ENCODE peak calls at places on chromosomes 3 and 15, in four cellular contexts. J is cardiac muscle cell; Q is naive thymus-derived CD4-positive, alpha-beta T cell; O is esophagus muscularis mucosa. G is an unnamed sample.

GRCh38 chr3:56940331-56940730 is 120.1 kb upstream of the SPATA12 start:
- DNase-seq in J (no peak), Q (no peak), O (no peak), G (no peak)

GRCh38 chr15:39494462-39494861 is 86.4 kb upstream of the THBS1 start:
- DNase-seq in Q (no peak), J (no peak), O (no peak), G (no peak)

GRCh38 chr15:77097921-77098320 is 27.0 kb upstream of the TSPAN3 start:
- DNase-seq in Q (no peak), J (no peak), O (no peak), G (no peak)

GRCh38 chr15:95409924-95410323 is 920.6 kb upstream of the NR2F2 start:
- DNase-seq in J (no peak), O (no peak), Q (no peak), G (no peak)

GRCh38 chr3:94395851-94396250 is 333.0 kb downstream of the NSUN3 start:
- DNase-seq in O (no peak), Q (no peak), J (no peak), G (no peak)

GRCh38 chr3:46537316-46537715 is 28.8 kb downstream of the LRRC2 start:
- DNase-seq in Q (no peak), J (no peak), O (peak; percentile 7), G (no peak)

GRCh38 chr15:66858423-66859207 is 156.6 kb downstream of the SMAD6 start:
- DNase-seq in Q (no peak), J (peak; percentile 71), O (no peak), G (no peak)

GRCh38 chr3:189419683-189420082 is 211.5 kb upstream of the TP63 start:
- DNase-seq in O (no peak), Q (no peak), J (no peak), G (no peak)

GRCh38 chr3:157445897-157446296 is 9.2 kb downstream of the PTX3 start:
- DNase-seq in Q (no peak), J (peak; percentile 86), O (no peak), G (no peak)

GRCh38 chr3:72969766-72970165 is 26.8 kb upstream of the PPP4R2 start:
- DNase-seq in J (no peak), O (no peak), Q (no peak), G (no peak)

GRCh38 chr3:1092061-1092460 is 763 bp upstream of the CNTN6 start:
- DNase-seq in J (no peak), O (no peak), Q (no peak), G (no peak)

GRCh38 chr3:195855471-195856409 is 44.0 kb upstream of the MUC4 start:
- DNase-seq in Q (no peak), J (no peak), O (no peak), G (no peak)

DNA sequence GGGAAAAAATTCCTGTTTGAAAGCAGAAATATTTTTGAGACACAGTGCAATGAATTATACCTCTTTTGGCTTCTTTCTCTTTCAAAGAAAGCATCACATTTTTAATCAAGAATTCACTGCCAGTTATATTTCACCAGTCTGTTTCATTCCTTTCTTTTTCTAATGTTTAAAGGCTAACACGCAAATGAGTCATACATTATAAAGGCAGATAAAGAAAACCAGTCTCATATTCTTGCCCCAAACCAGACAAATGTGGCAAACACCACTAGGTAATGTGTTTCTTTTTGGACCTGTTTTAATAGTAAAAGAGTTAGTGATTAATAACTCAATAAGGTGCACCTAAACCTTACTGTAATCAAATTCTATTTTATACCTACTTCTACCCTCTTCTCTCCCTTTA is 83.8 kb downstream of the PLOD2 start:
- DNase-seq in O (no peak), J (peak; percentile 42), Q (no peak), G (no peak)
- H3K36me3 ChIP-seq in O (peaks cover 10% of the 10 kb centered on the region), J (peaks cover 52% of the 10 kb centered on the region), Q (no peaks in the 10 kb centered on the region), G (no peaks in the 10 kb centered on the region)

DNA sequence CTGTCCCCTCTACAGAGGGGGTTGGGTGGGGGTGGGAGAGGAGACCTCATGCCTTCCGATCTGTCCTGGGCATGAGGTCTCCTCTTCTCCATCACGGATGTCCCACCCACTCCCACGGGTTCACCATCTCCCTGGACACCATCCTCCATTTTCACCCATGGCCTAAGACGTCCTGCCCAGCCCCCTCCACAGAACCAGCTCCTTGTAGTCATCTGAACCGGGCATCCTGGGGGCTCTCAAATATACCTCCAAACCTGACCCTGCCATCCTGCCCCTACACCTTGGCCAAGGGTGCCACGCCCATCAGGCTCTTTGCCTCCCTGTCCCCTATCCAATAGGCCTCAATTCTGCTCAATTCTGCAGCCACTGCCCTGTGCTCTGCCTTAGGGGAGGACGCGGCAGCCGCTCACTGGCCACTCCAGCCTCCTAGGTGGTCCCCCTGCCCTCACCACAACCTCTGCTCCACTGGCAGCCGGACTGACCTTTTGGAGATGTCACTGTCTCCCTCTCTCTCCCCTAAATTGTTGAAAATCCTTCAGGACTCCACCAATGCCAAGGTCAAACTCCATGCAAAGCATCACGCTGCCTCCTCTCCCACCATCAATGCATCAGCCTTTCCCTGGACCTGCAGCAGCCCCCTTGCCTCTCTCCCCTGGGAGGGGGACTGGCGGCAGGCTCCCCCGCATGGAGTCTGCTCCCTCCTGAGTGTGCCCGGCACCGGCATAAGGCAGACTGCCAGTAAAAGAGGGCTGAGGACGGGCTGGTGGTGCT is 9.4 kb upstream of the ANPEP start:
- DNase-seq in O (no peak), J (no peak), Q (no peak), G (no peak)
- H3K27ac ChIP-seq in O (no peak overlapping the region), J (no peak overlapping the region), Q (no peak overlapping the region), G (no peak overlapping the region)

GRCh38 chr3:127525373-127525772 is 65.2 kb downstream of the TPRA1 start:
- DNase-seq in Q (no peak), O (peak; percentile 75), J (peak; percentile 36), G (no peak)
- H3K27me3 ChIP-seq in Q (no peaks in the 10 kb centered on the region), O (peaks cover 4% of the 10 kb centered on the region), J (no peaks in the 10 kb centered on the region), G (peaks cover 2% of the 10 kb centered on the region)

DNA sequence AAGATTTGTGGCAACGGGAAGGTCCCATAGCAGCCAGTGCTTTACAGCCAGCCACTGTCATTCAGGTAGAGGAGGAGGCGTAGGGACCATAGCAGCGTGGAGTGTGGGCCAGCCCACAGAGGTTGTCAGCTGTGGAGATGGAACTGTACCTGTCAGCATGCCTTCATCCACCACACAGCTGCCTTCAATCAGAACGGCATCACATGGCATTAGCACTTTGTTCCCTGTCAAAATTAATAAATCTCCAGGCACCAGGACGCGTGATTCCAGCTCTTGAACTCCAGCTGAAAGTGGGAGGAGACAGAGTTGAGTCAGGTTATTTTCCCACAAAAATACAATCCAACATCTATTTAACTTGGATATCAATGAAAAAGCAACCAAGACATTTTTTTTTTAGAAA is 84.0 kb downstream of the ATP13A4 start:
- DNase-seq in Q (no peak), J (no peak), O (no peak), G (no peak)
- H3K36me3 ChIP-seq in Q (no peaks in the 10 kb centered on the region), J (no peaks in the 10 kb centered on the region), O (no peaks in the 10 kb centered on the region), G (no peaks in the 10 kb centered on the region)

DNA sequence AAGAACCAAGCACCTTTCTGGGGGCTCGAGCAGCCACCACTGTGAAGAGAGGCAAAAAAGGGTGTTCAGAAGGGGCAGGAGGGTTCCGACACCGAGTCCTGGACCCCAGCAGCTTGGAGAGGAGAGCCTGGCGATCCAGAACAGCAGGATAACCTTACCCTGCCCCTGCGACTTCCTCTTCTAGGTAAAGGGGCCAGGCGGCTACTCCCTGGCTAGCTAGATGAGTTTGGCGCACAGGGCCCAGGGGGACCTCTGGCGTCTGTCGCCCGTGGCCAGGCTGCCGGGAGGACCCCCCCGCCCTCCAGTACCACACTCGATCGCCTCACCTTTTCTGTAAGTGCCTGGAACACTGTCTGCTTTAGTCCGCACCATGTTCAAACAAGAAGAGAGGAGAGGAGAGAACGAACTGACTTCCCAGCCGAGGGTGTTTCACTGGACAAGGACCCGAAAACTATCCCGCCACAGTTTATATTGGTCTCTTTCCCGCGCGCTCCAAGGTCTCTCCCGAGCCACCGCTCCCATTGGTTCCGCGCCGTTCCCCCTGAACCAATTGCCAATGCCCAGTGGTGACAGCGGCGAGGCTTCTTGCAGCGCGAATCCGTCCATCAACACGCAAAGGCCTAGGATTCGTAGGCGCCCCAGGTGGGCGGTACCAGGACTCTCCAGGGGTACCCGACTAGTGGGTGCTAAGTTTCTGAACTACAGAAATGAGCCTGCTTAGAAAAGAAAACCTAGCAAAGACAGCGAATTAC is at the start of gene PCLAF:
- DNase-seq in O (peak; percentile 97), Q (peak; percentile 88), J (peak; percentile 97), G (peak; percentile 97)
- H3K27ac ChIP-seq in O (no peak within 1 kb of the TSS), Q (peak within 1 kb of the TSS; percentile 57), J (no peak within 1 kb of the TSS), G (peak within 1 kb of the TSS; percentile 60)

GRCh38 chr3:133380481-133381225 is 19.2 kb upstream of the BFSP2 start:
- DNase-seq in J (no peak), O (no peak), Q (no peak), G (no peak)

GRCh38 chr3:133377396-133377795 is 22.5 kb upstream of the BFSP2 start:
- DNase-seq in O (no peak), Q (no peak), J (peak; percentile 78), G (no peak)

GRCh38 chr3:133381346-133382109 is 18.3 kb upstream of the BFSP2 start:
- DNase-seq in O (no peak), J (no peak), Q (no peak), G (no peak)

GRCh38 chr3:133376805-133377204 is 23.1 kb upstream of the BFSP2 start:
- DNase-seq in Q (no peak), J (peak; percentile 9), O (no peak), G (no peak)

DNA sequence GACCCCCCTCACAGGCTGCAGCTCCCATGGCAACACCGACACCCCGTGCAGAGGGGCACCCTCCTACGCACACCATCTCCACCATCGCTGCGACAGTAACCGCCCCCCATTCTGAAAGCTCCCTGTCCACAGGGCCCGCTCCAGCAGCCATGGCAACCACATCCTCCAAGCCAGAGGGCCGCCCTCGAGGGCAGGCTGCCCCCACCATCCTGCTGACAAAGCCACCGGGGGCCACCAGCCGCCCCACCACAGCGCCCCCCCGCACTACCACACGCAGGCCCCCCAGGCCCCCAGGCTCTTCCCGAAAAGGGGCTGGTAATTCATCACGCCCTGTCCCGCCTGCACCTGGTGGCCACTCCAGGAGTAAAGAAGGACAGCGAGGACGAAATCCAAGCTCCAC is 19.9 kb upstream of the BFSP2 start:
- DNase-seq in J (no peak), O (no peak), Q (no peak), G (no peak)
- H3K27me3 ChIP-seq in J (no peaks in the 10 kb centered on the region), O (no peaks in the 10 kb centered on the region), Q (no peaks in the 10 kb centered on the region), G (no peaks in the 10 kb centered on the region)

GRCh38 chr3:102178817-102179216 is 256.0 kb upstream of the ZPLD1 start:
- DNase-seq in O (no peak), Q (no peak), J (no peak), G (no peak)

GRCh38 chr3:102176393-102176792 is 258.4 kb upstream of the ZPLD1 start:
- DNase-seq in O (no peak), J (peak; percentile 29), Q (no peak), G (no peak)

GRCh38 chr3:102179321-102180290 is 255.2 kb upstream of the ZPLD1 start:
- DNase-seq in O (no peak), Q (peak; percentile 1), J (peak; percentile 38), G (no peak)

GRCh38 chr3:102174832-102175374 is 259.9 kb upstream of the ZPLD1 start:
- DNase-seq in J (no peak), Q (no peak), O (no peak), G (no peak)

DNA sequence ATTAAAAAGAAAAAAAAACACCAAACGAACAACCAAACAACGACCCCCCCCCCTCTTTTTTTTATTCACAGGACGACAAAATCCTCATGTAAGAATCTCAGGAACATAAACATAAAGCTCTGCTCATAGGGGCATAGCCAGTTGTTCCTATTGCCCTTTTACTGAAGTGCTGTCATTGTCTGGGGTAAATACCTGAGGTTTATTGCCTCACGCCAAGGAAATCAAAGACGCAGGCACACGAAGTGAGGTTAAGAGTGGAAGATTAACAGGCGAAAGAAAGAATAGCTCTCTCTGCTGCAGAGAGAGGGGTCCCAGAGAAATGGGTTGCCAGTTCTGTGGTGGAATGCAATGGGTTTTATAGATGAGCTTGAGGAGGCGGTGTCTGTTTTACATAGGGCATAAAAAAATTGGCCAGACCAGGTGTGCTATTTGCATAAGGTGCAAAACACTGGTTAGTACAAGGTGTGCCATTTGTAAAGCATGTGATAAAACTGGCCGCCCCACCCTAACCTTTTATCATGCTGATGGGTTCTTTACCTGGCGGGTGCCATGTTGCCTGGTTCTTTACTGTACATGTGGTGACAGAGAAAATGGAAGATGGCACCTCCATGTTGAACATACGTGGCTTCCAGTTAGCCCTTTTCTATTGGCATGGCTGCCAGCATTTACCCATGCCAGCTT is 257.6 kb upstream of the ZPLD1 start:
- DNase-seq in O (no peak), J (no peak), Q (no peak), G (no peak)
- H3K36me3 ChIP-seq in O (no peaks in the 10 kb centered on the region), J (no peaks in the 10 kb centered on the region), Q (no peaks in the 10 kb centered on the region), G (no peaks in the 10 kb centered on the region)

G was measured in CD4-positive, CD25-positive, alpha-beta regulatory T cell.